ENCODE peak calls at places on chromosomes 3 and 15, in seven cellular contexts. S, W, V, H, N, Z and D are unnamed samples.

GRCh38 chr3:150760431-150761200 is 2.4 kb downstream of the SIAH2 start:
- DNase-seq in S (no peak), W (no peak), V (no peak), H (no peak), N (no peak), Z (no peak), D (no peak)

GRCh38 chr3:188720636-188721035 is 451.1 kb upstream of the TPRG1 start:
- DNase-seq in S (no peak), W (no peak), V (no peak), H (no peak), N (no peak), Z (no peak), D (peak; percentile 28)

GRCh38 chr3:16090013-16090412 is 84.5 kb upstream of the GALNT15 start:
- DNase-seq in S (no peak), W (peak; percentile 26), V (no peak), H (no peak), N (no peak), Z (no peak), D (peak; percentile 97)

GRCh38 chr15:51369451-51369761 is 28.0 kb downstream of the GLDN start:
- DNase-seq in S (no peak), W (no peak), V (no peak), H (no peak), N (no peak), Z (no peak), D (no peak)

GRCh38 chr3:72938471-72939265 is 50.8 kb downstream of the GXYLT2 start:
- DNase-seq in S (peak; percentile 84), W (peak; percentile 86), V (no peak), H (no peak), N (peak; percentile 57), Z (peak; percentile 85), D (peak; percentile 99)

GRCh38 chr3:52277972-52278509 is 408 bp downstream of the WDR82 start:
- DNase-seq in S (peak; percentile 54), W (peak; percentile 78), V (peak; percentile 94), H (peak; percentile 83), N (peak; percentile 75), Z (peak; percentile 93), D (peak; percentile 50)

GRCh38 chr3:4739289-4740236 is 239.7 kb upstream of the BHLHE40 start:
- DNase-seq in S (no peak), W (no peak), V (no peak), H (no peak), N (no peak), Z (peak; percentile 48), D (no peak)

GRCh38 chr15:40379853-40380252 is 2.7 kb upstream of the KNSTRN start:
- DNase-seq in S (peak; percentile 77), W (peak; percentile 68), V (no peak), H (peak; percentile 85), N (peak; percentile 71), Z (no peak), D (peak; percentile 98)

GRCh38 chr3:177131927-177132636 is 65.2 kb downstream of the TBL1XR1 start:
- DNase-seq in S (no peak), W (no peak), V (no peak), H (no peak), N (no peak), Z (no peak), D (no peak)

GRCh38 chr3:143226678-143227291 is 107.2 kb downstream of the CHST2 start:
- DNase-seq in S (no peak), W (no peak), V (no peak), H (no peak), N (no peak), Z (no peak), D (no peak)

GRCh38 chr3:50278868-50279224 is at the start of gene LSMEM2:
- DNase-seq in S (no peak), W (no peak), V (no peak), H (no peak), N (peak; percentile 85), Z (no peak), D (no peak)

GRCh38 chr3:142618917-142619401 is 22.8 kb downstream of the PLS1 start:
- DNase-seq in S (no peak), W (peak; percentile 43), V (no peak), H (no peak), N (no peak), Z (no peak), D (no peak)

GRCh38 chr3:138692152-138692551 is 83.6 kb downstream of the FAIM start:
- DNase-seq in S (no peak), W (no peak), V (no peak), H (no peak), N (no peak), Z (no peak), D (no peak)

GRCh38 chr3:138690036-138690435 is 81.5 kb downstream of the FAIM start:
- DNase-seq in S (no peak), W (no peak), V (no peak), H (no peak), N (no peak), Z (no peak), D (no peak)

GRCh38 chr3:138696661-138697370 is 88.2 kb downstream of the FAIM start:
- DNase-seq in S (no peak), W (no peak), V (no peak), H (no peak), N (no peak), Z (no peak), D (peak; percentile 21)

GRCh38 chr3:138688871-138689299 is 80.3 kb downstream of the FAIM start:
- DNase-seq in S (no peak), W (no peak), V (no peak), H (no peak), N (no peak), Z (no peak), D (peak; percentile 8)

DNA sequence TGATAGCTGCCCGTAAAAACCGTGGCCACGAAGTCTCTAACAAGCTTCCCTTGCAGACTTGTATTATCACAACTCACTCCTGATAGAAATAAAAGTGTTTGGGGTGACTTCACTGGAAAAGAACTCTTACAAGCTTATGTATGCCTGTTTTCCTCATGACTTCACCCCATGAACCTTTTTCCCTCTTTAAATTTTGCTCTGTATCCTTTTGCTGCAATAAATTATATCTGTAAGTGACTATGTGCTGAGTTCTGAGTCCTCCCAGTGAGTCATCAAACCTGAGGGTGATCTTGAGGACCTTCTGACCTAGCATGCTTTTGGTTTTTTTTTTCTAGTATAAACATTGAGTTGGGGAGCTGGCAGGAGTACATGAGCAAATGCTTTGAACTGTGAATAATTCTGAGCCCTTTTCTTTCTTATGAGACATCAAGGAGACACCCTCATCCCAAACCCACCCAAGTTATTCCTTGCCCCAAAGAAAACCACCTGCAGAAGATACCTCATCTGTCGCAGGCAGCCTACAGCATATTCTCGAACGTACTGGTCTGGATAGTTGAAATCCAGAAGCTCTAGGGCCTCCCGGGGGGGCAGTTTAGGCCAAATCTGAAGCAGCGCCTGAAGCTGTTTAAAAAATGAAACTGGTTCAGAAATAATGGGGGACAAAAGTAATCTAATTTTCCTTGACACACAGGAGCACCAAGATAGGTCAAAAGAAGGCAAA is 85.9 kb downstream of the FAIM start:
- DNase-seq in S (no peak), W (peak; percentile 48), V (no peak), H (no peak), N (no peak), Z (no peak), D (peak; percentile 97)
- TF ChIP-seq CTCF in S (no peak), W (no peak), V (no peak), H (no peak), N (no peak), Z (no peak), D (no peak)

GRCh38 chr3:110965976-110966375 is 105.6 kb upstream of the NECTIN3 start:
- DNase-seq in S (no peak), W (no peak), V (no peak), H (no peak), N (no peak), Z (no peak), D (no peak)
- H3K4me3 ChIP-seq in S (no peak overlapping the region), W (no peak overlapping the region), V (no peak overlapping the region), H (no peak overlapping the region), N (no peak overlapping the region), Z (no peak overlapping the region), D (no peak overlapping the region)

DNA sequence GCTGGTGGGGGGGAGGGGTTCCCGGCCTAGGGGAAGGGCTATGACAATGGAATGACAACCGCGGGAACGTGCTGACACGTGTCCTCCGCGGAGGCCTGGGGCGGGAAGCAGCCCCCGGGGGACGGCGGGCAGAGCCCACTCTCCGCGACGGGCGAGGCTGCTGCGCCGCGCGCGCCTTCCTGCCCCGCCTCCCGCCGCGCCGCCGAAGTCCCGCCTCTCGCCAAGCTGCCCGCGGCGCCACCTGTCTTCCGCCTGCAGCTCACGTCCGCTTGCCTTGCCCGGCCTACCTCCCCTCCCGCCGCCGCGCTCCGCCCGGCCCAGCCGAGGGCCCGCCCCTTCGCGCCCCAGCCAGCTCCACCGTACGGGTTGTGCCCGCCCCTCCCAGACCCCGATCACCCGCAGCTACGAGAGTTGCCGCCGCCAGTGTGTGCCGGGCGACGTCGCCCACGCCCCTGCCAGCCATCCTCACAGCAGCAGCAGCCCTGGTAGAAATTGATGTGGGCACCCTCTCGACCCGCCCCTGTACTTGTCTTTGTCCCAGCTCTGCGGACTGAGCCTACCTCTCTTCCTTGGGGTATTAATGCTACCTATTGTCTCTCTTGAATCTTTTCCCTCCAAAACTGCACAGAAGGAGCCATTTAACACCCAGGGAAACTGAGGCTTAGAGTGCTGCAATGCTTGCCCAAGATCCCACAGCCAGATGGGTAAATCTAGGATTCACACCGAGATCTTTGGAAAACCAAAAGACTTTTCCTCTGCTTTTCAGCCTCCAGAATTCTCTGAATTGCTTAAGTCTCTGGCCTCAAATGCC is at the start of gene PARP16:
- DNase-seq in S (peak; percentile 84), W (peak; percentile 96), V (peak; percentile 100), H (peak; percentile 96), N (peak; percentile 94), Z (peak; percentile 98), D (peak; percentile 83)
- TF ChIP-seq CTCF in S (peak; percentile 52), W (peak; percentile 35), V (peak; percentile 75), H (peak; percentile 60), N (peak; percentile 83), Z (no peak), D (peak; percentile 43)

GRCh38 chr15:78434134-78434533 is 3.9 kb upstream of the IREB2 start:
- DNase-seq in S (no peak), W (no peak), V (no peak), H (no peak), N (no peak), Z (no peak), D (no peak)

GRCh38 chr15:78437107-78437761 is 782 bp upstream of the IREB2 start:
- DNase-seq in S (no peak), W (no peak), V (no peak), H (no peak), N (no peak), Z (no peak), D (no peak)

GRCh38 chr15:78437762-78438594 is at the start of gene IREB2:
- DNase-seq in S (peak; percentile 98), W (peak; percentile 100), V (peak; percentile 98), H (peak; percentile 97), N (peak; percentile 98), Z (peak; percentile 99), D (peak; percentile 99)

GRCh38 chr15:78440375-78441373 is 2.7 kb downstream of the IREB2 start:
- DNase-seq in S (no peak), W (no peak), V (no peak), H (no peak), N (no peak), Z (no peak), D (no peak)

DNA sequence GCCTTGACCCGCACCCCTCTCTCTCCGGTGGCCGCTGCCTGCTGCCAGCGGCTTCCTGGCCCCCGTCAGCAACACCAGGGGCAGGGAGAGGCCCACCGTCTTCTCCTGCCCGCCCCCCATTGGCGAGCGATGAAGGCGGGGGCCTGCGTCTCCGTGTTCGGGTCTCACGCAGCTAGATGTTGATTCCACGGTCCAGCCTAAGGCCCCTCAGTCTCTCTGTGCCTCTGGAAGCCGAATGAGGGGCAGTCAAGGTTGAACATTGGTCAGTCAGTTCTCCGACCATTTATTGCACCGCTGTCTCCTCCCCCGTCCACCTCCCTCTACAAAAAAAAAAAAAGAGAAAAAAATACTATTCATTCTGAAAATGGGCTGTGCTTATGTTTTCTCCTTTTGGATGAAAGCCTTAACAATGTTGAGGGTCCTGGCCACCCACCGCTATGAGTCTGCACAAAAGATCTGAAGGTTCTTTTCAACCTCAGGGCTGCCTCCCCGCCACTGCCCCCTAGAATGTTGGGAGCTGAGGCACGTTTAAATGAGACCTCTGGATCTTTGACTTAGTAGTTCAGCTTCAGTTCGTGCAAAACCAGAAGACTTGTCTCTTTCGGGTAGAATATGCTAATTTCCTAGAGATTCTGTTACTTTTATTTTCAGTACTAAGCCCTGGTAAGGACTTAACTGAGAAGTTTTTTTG is 724 bp downstream of the IREB2 start:
- DNase-seq in S (no peak), W (peak; percentile 59), V (no peak), H (no peak), N (peak; percentile 51), Z (no peak), D (peak; percentile 40)
- H3K4me3 ChIP-seq in S (peak overlapping the region; percentile 93), W (peak overlapping the region; percentile 77), V (peak overlapping the region; percentile 96), H (peak overlapping the region; percentile 86), N (peak overlapping the region; percentile 94), Z (peak overlapping the region; percentile 99), D (peak overlapping the region; percentile 91)